ENCODE peak calls at places on chromosomes 7 and 10, in six cellular contexts. X is transverse colon, G is IMR-90, Y is left lung, I is spleen, U is HFF-Myc. M is an unnamed sample.

GRCh38 chr7:30926323-30926722 is 14.7 kb downstream of the AQP1 start:
- DNase-seq in X (no peak), I (peak), G (no peak), Y (no peak), U (no peak), M (no peak)

GRCh38 chr10:125865120-125865519 is 16.0 kb downstream of the DHX32 start:
- DNase-seq in U (no peak), X (no peak), I (no peak), Y (no peak), G (no peak), M (no peak)

GRCh38 chr7:95213148-95213547 is 111.2 kb downstream of the PON1 start:
- DNase-seq in Y (no peak), U (no peak), X (no peak), I (no peak), G (no peak), M (no peak)

GRCh38 chr10:116836902-116837513 is 12.3 kb upstream of the ENO4 start:
- DNase-seq in I (no peak), U (no peak), Y (no peak), X (no peak), G (no peak), M (no peak)

GRCh38 chr7:47786557-47787248 is 161.6 kb downstream of the PKD1L1 start:
- DNase-seq in Y (peak), I (no peak), X (peak), U (peak), G (peak), M (peak)

GRCh38 chr10:12180221-12180974 is 15.3 kb downstream of the NUDT5 start:
- DNase-seq in Y (no peak), U (no peak), X (no peak), I (no peak), G (no peak), M (no peak)

GRCh38 chr10:44384601-44385422 is at the start of gene CXCL12:
- DNase-seq in U (no peak), I (peak), Y (no peak), G (peak), X (peak), M (no peak)

GRCh38 chr7:158676171-158676840 is 28.3 kb downstream of the NCAPG2 start:
- DNase-seq in Y (no peak), X (no peak), I (no peak), G (peak), U (no peak), M (no peak)

GRCh38 chr7:132783824-132784223 is 207.6 kb upstream of the PLXNA4 start:
- DNase-seq in G (peak), Y (no peak), U (peak), I (no peak), X (no peak), M (peak)

GRCh38 chr10:42954776-42955492 is 121.9 kb upstream of the RET start:
- DNase-seq in U (no peak), I (peak), Y (no peak), G (no peak), X (no peak), M (no peak)

GRCh38 chr10:88115406-88115805 is 252.0 kb downstream of the PTEN start:
- DNase-seq in G (no peak), X (no peak), Y (no peak), U (no peak), I (no peak), M (no peak)

GRCh38 chr7:7236041-7236440 is 53.7 kb downstream of the C1GALT1 start:
- DNase-seq in X (no peak), Y (no peak), U (no peak), I (no peak), G (no peak), M (no peak)

GRCh38 chr10:29408847-29409240 is 120.0 kb downstream of the LYZL1 start:
- DNase-seq in X (no peak), Y (no peak), G (no peak), I (no peak), U (no peak), M (no peak)

GRCh38 chr10:11411926-11412545 is 199.4 kb downstream of the USP6NL start:
- DNase-seq in X (no peak), Y (no peak), I (no peak), G (no peak), U (no peak), M (no peak)

GRCh38 chr7:45470031-45470430 is 104.1 kb upstream of the ADCY1 start:
- DNase-seq in I (no peak), G (no peak), X (no peak), Y (no peak), U (no peak), M (no peak)

GRCh38 chr10:92573091-92573797 is 649 bp downstream of the IDE start:
- DNase-seq in Y (no peak), I (peak), X (peak), G (peak), U (no peak), M (no peak)

GRCh38 chr7:135690566-135690965 is 28.3 kb downstream of the STMP1 start:
- DNase-seq in Y (no peak), U (no peak), I (no peak), X (no peak), G (peak), M (peak)

GRCh38 chr10:72697711-72698110 is 5.8 kb downstream of the MCU start:
- DNase-seq in G (no peak), I (no peak), Y (no peak), U (no peak), X (no peak), M (no peak)

GRCh38 chr7:107224858-107225257 is 56.1 kb downstream of the HBP1 start:
- DNase-seq in Y (no peak), G (no peak), X (no peak), U (no peak), I (no peak), M (no peak)

GRCh38 chr10:72464438-72464837 is 109.7 kb upstream of the DNAJB12 start:
- DNase-seq in X (no peak), I (no peak), U (no peak), G (no peak), Y (no peak), M (no peak)

GRCh38 chr10:13956826-13957225 is 370.1 kb downstream of the PRPF18 start:
- DNase-seq in I (no peak), X (peak), U (no peak), G (peak), Y (no peak), M (no peak)

GRCh38 chr10:102418612-102419560 is at the start of gene PSD:
- DNase-seq in G (no peak), Y (peak), U (no peak), I (no peak), X (no peak), M (no peak)

GRCh38 chr10:45404087-45404769 is 30.2 kb downstream of the ALOX5 start:
- DNase-seq in X (no peak), U (no peak), I (peak), G (no peak), Y (no peak), M (no peak)

GRCh38 chr10:43647576-43647975 is 1.1 kb downstream of the ZNF32 start:
- DNase-seq in G (no peak), X (no peak), U (no peak), Y (no peak), I (no peak), M (no peak)

DNA sequence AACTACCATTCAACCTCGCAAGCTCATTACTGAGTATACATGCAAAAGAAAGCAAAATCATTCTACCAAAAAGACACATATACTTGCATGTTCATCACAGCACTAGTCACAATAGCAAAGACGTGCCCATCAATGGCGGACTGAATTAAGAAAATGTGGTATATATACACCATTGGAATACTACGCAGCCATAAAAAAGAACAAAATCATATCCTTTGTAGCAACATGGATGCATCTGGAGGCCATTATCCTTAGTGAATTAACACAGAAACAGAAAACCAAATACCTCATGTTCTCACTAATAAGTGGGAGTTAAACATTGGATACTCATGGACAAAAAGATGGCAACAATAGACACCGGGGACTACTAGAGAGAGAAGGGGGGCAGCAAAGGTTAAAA is 6.4 kb downstream of the TRDMT1 start:
- DNase-seq in I (no peak), Y (no peak), X (no peak), G (no peak), U (no peak), M (no peak)
- H3K4me3 ChIP-seq in I (no peak), Y (no peak), X (no peak), G (no peak), U (no peak), M (no peak)

GRCh38 chr7:27438878-27439589 is 196.4 kb downstream of the EVX1 start:
- DNase-seq in I (no peak), U (no peak), X (no peak), Y (no peak), G (no peak), M (no peak)

GRCh38 chr7:27431465-27431864 is 188.9 kb downstream of the EVX1 start:
- DNase-seq in X (no peak), G (no peak), U (no peak), Y (no peak), I (no peak), M (no peak)

GRCh38 chr7:27433581-27433980 is 191.0 kb downstream of the EVX1 start:
- DNase-seq in I (no peak), G (no peak), Y (no peak), U (no peak), X (no peak), M (no peak)

GRCh38 chr7:27435461-27435860 is 192.9 kb downstream of the EVX1 start:
- DNase-seq in G (peak), I (no peak), U (no peak), Y (no peak), X (no peak), M (no peak)

GRCh38 chr7:27434729-27435400 is 192.3 kb downstream of the EVX1 start:
- DNase-seq in U (peak), I (no peak), X (no peak), G (peak), Y (no peak), M (no peak)
- TF ChIP-seq CTCF in U (peak), I (no peak), X (no peak), G (no peak), Y (no peak), M (no peak)

GRCh38 chr7:25894902-25895791 is 256.9 kb upstream of the NFE2L3 start:
- DNase-seq in U (peak), I (peak), Y (peak), G (peak), X (peak), M (no peak)

GRCh38 chr7:25895792-25896171 is 256.2 kb upstream of the NFE2L3 start:
- DNase-seq in U (no peak), Y (no peak), G (no peak), I (no peak), X (no peak), M (no peak)

GRCh38 chr7:25893436-25893835 is 258.6 kb upstream of the NFE2L3 start:
- DNase-seq in U (no peak), Y (no peak), I (no peak), X (no peak), G (no peak), M (no peak)

GRCh38 chr7:25891591-25891990 is 260.4 kb upstream of the NFE2L3 start:
- DNase-seq in Y (no peak), U (no peak), X (no peak), I (no peak), G (no peak), M (no peak)

GRCh38 chr7:25894002-25894901 is 257.7 kb upstream of the NFE2L3 start:
- DNase-seq in U (no peak), X (peak), Y (no peak), G (no peak), I (no peak), M (no peak)
- H3K4me3 ChIP-seq in U (no peak), X (no peak), Y (no peak), G (no peak), I (no peak), M (no peak)

DNA sequence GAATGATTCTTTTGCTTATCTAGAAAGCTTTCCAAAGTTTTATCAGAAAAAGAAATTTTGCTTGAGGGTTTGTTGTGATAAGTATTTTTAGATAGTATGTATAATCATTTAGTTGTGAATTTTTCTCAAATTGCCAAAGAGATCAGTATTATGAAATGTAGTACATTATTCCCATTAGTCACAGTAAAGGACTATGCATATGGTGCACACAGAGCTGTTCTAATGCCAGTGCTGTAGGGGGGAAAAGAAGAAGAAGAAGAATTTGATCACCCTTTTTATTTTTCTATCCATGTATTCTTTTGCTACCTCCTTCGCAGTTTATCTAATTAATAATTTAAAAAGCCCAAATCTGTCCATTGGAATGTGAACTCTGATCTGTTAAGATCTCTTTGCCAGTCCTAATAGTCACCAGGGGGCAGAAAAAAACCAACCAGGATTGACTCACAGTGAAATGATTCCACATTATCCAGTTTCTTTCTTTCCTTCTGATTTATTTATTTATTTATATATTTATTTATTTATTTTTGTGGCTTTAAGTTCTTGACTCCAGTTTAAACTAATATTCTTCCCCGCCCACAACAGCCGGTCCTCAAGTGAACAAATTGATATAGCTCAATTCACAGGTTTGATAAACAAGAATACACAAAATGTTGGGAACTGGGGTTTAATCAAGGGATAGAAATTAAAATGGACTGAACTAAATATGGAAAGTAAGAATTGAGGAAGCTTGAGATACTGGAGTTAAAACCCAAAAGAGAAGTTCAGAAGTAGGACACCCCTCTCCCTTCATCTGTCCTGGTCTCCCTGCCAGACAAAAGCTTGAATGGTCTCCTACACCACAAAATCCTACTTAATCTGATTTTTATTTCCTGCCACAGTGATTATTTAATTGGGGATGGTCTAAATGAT is 4.9 kb downstream of the RBM20 start:
- DNase-seq in U (no peak), Y (no peak), I (no peak), X (no peak), G (peak), M (no peak)
- TF ChIP-seq CTCF in U (no peak), Y (no peak), I (no peak), X (no peak), G (no peak), M (peak)

GRCh38 chr10:129532838-129533237 is 65.8 kb downstream of the MGMT start:
- DNase-seq in G (no peak), I (peak), U (no peak), X (no peak), Y (peak), M (no peak)
- H3K4me3 ChIP-seq in G (no peak), I (no peak), U (no peak), X (no peak), Y (no peak), M (no peak)

GRCh38 chr7:92613214-92613613 is 23.0 kb upstream of the FAM133B start:
- DNase-seq in U (no peak), X (no peak), Y (no peak), G (peak), I (no peak), M (no peak)

GRCh38 chr7:92613720-92614119 is 23.5 kb upstream of the FAM133B start:
- DNase-seq in Y (no peak), X (no peak), I (no peak), G (no peak), U (no peak), M (no peak)

GRCh38 chr7:92614586-92615237 is 24.5 kb upstream of the FAM133B start:
- DNase-seq in G (peak), Y (no peak), X (no peak), U (no peak), I (no peak), M (no peak)

GRCh38 chr7:92612501-92612900 is 22.3 kb upstream of the FAM133B start:
- DNase-seq in X (no peak), I (no peak), Y (no peak), G (peak), U (no peak), M (no peak)

GRCh38 chr7:92615861-92616260 is 25.7 kb upstream of the FAM133B start:
- DNase-seq in U (no peak), G (no peak), I (no peak), X (no peak), Y (no peak), M (no peak)
- TF ChIP-seq CTCF in U (no peak), G (no peak), I (no peak), X (no peak), Y (no peak), M (peak)

DNA sequence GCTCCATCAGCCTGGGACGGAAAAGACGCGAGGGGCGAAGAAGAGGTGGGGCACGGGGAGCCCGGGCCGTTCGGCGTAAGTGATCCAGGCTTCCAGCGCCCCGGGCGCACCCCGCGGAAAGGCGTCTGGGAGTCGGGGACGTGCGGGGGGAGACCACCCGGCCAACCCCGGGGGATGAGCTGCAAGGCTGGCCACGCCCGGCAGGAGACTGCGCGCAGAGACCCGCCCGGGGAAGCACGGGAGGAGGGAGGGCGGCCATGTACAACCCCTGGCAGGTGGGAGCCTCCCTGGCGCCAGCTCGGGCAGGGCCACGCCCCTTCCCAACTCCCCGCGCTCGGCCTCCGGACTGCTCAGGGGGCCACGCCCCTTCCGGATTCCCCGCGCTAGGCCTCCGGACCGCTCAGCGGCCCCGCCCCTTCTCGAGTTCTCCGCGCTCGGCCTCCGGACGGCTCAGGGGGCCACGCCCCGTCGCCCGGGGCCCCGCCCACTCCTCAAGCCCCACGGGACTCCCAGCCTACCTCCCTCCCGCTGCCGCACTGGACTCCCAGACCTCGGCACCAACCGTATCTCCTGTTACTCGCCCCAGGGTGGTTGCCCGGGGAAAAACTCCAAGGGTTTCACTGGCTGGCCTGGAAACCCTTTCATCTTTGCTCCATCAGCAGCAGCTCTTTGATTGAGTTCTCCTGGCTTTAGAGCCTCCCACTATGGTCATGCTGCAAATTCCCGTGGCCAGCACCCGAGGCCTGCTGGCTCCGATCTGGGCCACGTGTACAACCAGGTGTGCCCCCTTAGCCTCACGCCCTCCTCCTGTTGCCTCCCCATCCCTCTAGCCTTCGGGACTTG is 284.4 kb downstream of the ZEB1 start:
- DNase-seq in G (peak), U (peak), Y (peak), I (peak), X (peak), M (peak)
- H3K4me3 ChIP-seq in G (peak), U (peak), Y (peak), I (peak), X (peak), M (peak)

GRCh38 chr7:57426629-57427003 is 23.4 kb upstream of the ZNF716 start:
- DNase-seq in I (no peak), Y (no peak), X (no peak), U (no peak), G (no peak), M (no peak)

GRCh38 chr7:57424515-57425238 is 25.3 kb upstream of the ZNF716 start:
- DNase-seq in I (no peak), G (no peak), U (no peak), Y (peak), X (no peak), M (no peak)

GRCh38 chr7:57425969-57426628 is 23.9 kb upstream of the ZNF716 start:
- DNase-seq in G (no peak), X (no peak), Y (no peak), I (no peak), U (no peak), M (no peak)

GRCh38 chr7:57425239-57425944 is 24.6 kb upstream of the ZNF716 start:
- DNase-seq in Y (no peak), I (no peak), G (no peak), U (no peak), X (no peak), M (no peak)

DNA sequence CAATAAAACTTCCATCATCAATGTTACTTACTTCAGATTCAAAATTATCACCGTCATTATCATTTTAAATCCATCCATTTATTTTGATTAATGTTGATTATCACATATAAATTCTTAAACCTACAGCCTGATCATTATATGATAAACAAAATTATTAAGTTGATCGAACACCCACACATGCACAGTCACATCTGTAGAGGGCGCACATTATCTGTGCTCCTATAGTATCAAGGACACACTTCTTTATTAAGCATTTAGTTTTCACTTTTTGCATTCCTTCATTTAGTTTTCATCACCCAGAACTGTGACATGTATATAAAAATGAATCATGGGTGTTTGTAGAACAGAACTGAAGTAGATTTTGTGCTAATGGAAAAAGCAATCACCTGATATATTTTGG is 26.2 kb upstream of the ZNF716 start:
- DNase-seq in X (no peak), I (no peak), Y (no peak), G (no peak), U (no peak), M (no peak)
- TF ChIP-seq CTCF in X (no peak), I (no peak), Y (no peak), G (no peak), U (no peak), M (no peak)

M was measured in retinal pigment epithelial cell.